ENCODE peak calls at places on chromosomes 11 and 22, in eight cellular contexts. D, H, B, S, Z, Q, O and N are unnamed samples.
A peak's percentile ranks its signal among the peaks of the same experiment; 100 is the strongest.

GRCh38 chr11:64742940-64743590 is 877 bp downstream of the RASGRP2 start:
- DNase-seq in D (no peak), H (peak; percentile 93), B (peak; percentile 56), S (peak; percentile 57), Z (no peak), Q (no peak), O (peak; percentile 40), N (peak; percentile 45)

GRCh38 chr22:44099696-44100095 is 75.6 kb downstream of the PARVB start:
- DNase-seq in D (no peak), H (no peak), B (no peak), S (no peak), Z (no peak), Q (no peak), O (no peak), N (no peak)

GRCh38 chr11:82195251-82195650 is 538.4 kb downstream of the FAM181B start:
- DNase-seq in D (no peak), H (no peak), B (no peak), S (no peak), Z (no peak), Q (no peak), O (no peak), N (no peak)

GRCh38 chr11:106917973-106918372 is 100.3 kb downstream of the GUCY1A2 start:
- DNase-seq in D (peak; percentile 1), H (peak; percentile 12), B (no peak), S (peak; percentile 4), Z (no peak), Q (no peak), O (peak; percentile 27), N (peak; percentile 63)

GRCh38 chr22:24810043-24810749 is 4.2 kb downstream of the SGSM1 start:
- DNase-seq in D (no peak), H (no peak), B (no peak), S (peak; percentile 40), Z (no peak), Q (peak; percentile 83), O (peak; percentile 77), N (peak; percentile 71)

GRCh38 chr11:1946812-1947480 is at the start of gene MRPL23:
- DNase-seq in D (no peak), H (no peak), B (no peak), S (no peak), Z (no peak), Q (no peak), O (no peak), N (no peak)

GRCh38 chr11:116336540-116336939 is 436.2 kb downstream of the BUD13 start:
- DNase-seq in D (no peak), H (no peak), B (no peak), S (no peak), Z (no peak), Q (no peak), O (no peak), N (no peak)

GRCh38 chr22:23504522-23504921 is 75.6 kb downstream of the IGLL1 start:
- DNase-seq in D (no peak), H (no peak), B (no peak), S (no peak), Z (no peak), Q (no peak), O (no peak), N (no peak)

GRCh38 chr11:8587915-8588314 is 6.1 kb downstream of the STK33 start:
- DNase-seq in D (no peak), H (no peak), B (no peak), S (no peak), Z (no peak), Q (no peak), O (no peak), N (no peak)

GRCh38 chr11:76885390-76886097 is 24.8 kb downstream of the ACER3 start:
- DNase-seq in D (no peak), H (no peak), B (no peak), S (no peak), Z (peak; percentile 67), Q (no peak), O (no peak), N (no peak)

GRCh38 chr11:80815752-80816453 is 1375.1 kb upstream of the TENM4 start:
- DNase-seq in D (no peak), H (no peak), B (no peak), S (no peak), Z (no peak), Q (no peak), O (no peak), N (no peak)

GRCh38 chr11:16365456-16366355 is 9.4 kb upstream of the SOX6 start:
- DNase-seq in D (no peak), H (no peak), B (no peak), S (no peak), Z (no peak), Q (peak; percentile 94), O (no peak), N (no peak)

GRCh38 chr22:47345025-47345424 is 582.6 kb downstream of the TBC1D22A start:
- DNase-seq in D (no peak), H (no peak), B (no peak), S (no peak), Z (no peak), Q (no peak), O (no peak), N (no peak)

GRCh38 chr11:118610773-118611432 is 3.5 kb downstream of the PHLDB1 start:
- DNase-seq in D (peak; percentile 34), H (peak; percentile 79), B (peak; percentile 82), S (peak; percentile 95), Z (peak; percentile 51), Q (peak; percentile 62), O (no peak), N (peak; percentile 96)

GRCh38 chr22:22086501-22087158 is 104.0 kb upstream of the TOP3B start:
- DNase-seq in D (no peak), H (no peak), B (no peak), S (no peak), Z (no peak), Q (no peak), O (no peak), N (no peak)

GRCh38 chr22:50503475-50504145 is 3.9 kb downstream of the LMF2 start:
- DNase-seq in D (no peak), H (no peak), B (no peak), S (no peak), Z (no peak), Q (no peak), O (no peak), N (no peak)